ENCODE peak calls at places on chromosomes 5 and 9, in six cellular contexts. M, D, N, V, U and J are unnamed samples.

GRCh38 chr9:97046228-97046627 is 7.3 kb upstream of the CTSV start:
- DNase-seq in U (no peak), N (no peak), V (peak), M (no peak), D (peak), J (no peak)

GRCh38 chr9:124306098-124306735 is 48.5 kb downstream of the NEK6 start:
- DNase-seq in U (no peak), N (no peak), V (peak), D (peak), M (no peak), J (no peak)

GRCh38 chr5:113000466-113000865 is 23.9 kb downstream of the DCP2 start:
- DNase-seq in D (peak), U (no peak), V (no peak), N (no peak), M (no peak), J (no peak)

GRCh38 chr5:32712463-32713395 is 1.6 kb downstream of the NPR3 start:
- DNase-seq in M (no peak), N (no peak), V (no peak), U (no peak), D (peak), J (no peak)

GRCh38 chr9:127336708-127337352 is 60.1 kb upstream of the SLC2A8 start:
- DNase-seq in V (peak), N (peak), U (no peak), D (peak), M (peak), J (no peak)

GRCh38 chr5:56405536-56405935 is 172.4 kb upstream of the ANKRD55 start:
- DNase-seq in M (no peak), V (no peak), D (no peak), N (no peak), U (no peak), J (no peak)

GRCh38 chr5:54581831-54582548 is 64.4 kb downstream of the SNX18 start:
- DNase-seq in U (no peak), V (no peak), M (no peak), N (no peak), D (peak), J (no peak)

GRCh38 chr5:124156408-124157027 is 589.9 kb downstream of the ZNF608 start:
- DNase-seq in U (no peak), N (no peak), M (no peak), V (no peak), D (peak), J (no peak)

GRCh38 chr5:173004447-173004846 is 20.9 kb downstream of the ATP6V0E1 start:
- DNase-seq in D (no peak), M (no peak), N (no peak), V (no peak), U (no peak), J (no peak)